ENCODE peak calls at places on chromosomes 1 and 21, in five cellular contexts. X is PC-9, E is OCI-LY7, P is H9, C is fibroblast of lung. L is an unnamed sample.

GRCh38 chr1:233032916-233033315 is 82.5 kb downstream of the NTPCR start:
- DNase-seq in P (no peak), E (no peak), C (no peak), X (no peak), L (no peak)

GRCh38 chr1:225519166-225519863 is 91.5 kb upstream of the LBR start:
- DNase-seq in E (no peak), C (peak), P (peak), X (no peak), L (no peak)

GRCh38 chr21:30981403-30981802 is 56.9 kb downstream of the KRTAP19-8 start:
- DNase-seq in C (no peak), X (no peak), P (no peak), E (no peak), L (no peak)

GRCh38 chr1:208929575-208929974 is 653.9 kb upstream of the CAMK1G start:
- DNase-seq in C (peak), E (no peak), X (no peak), P (no peak), L (peak)

GRCh38 chr1:220876511-220877347 is 2.5 kb upstream of the HLX start:
- DNase-seq in C (peak), E (no peak), X (no peak), P (peak), L (no peak)

GRCh38 chr1:159228554-159228953 is 23.9 kb downstream of the ACKR1 start:
- DNase-seq in X (no peak), C (no peak), P (no peak), E (no peak), L (no peak)

GRCh38 chr1:182357913-182358312 is 33.7 kb downstream of the GLUL start:
- DNase-seq in E (no peak), C (no peak), X (no peak), P (no peak), L (no peak)

GRCh38 chr1:224613486-224613885 is 2.6 kb upstream of the CNIH3 start:
- DNase-seq in X (no peak), P (no peak), C (no peak), E (no peak), L (no peak)

GRCh38 chr1:51535006-51535592 is 16.0 kb upstream of the EPS15 start:
- DNase-seq in X (peak), C (peak), P (peak), E (peak), L (no peak)

GRCh38 chr21:29704719-29705118 is 235.1 kb downstream of the GRIK1 start:
- DNase-seq in E (no peak), C (peak), P (no peak), X (no peak), L (no peak)

GRCh38 chr1:206769331-206769731 is 1.2 kb upstream of the IL19 start:
- DNase-seq in C (no peak), P (no peak), E (no peak), X (no peak), L (no peak)

GRCh38 chr1:44637590-44638411 is 36.5 kb downstream of the TMEM53 start:
- DNase-seq in X (no peak), E (no peak), C (no peak), P (no peak), L (no peak)

GRCh38 chr1:20594746-20595145 is 5.8 kb downstream of the CDA start:
- DNase-seq in P (no peak), C (no peak), X (no peak), E (no peak), L (no peak)

GRCh38 chr1:37794372-37795339 is 1.0 kb downstream of the MANEAL start:
- DNase-seq in P (no peak), X (no peak), C (no peak), E (no peak), L (no peak)

GRCh38 chr1:38265293-38266196 is 219.0 kb upstream of the POU3F1 start:
- DNase-seq in E (no peak), X (no peak), C (no peak), P (no peak), L (no peak)

GRCh38 chr1:209038316-209038715 is 545.2 kb upstream of the CAMK1G start:
- DNase-seq in X (no peak), P (no peak), E (no peak), C (no peak), L (peak)

GRCh38 chr1:16204634-16205332 is 7.7 kb downstream of the ARHGEF19 start:
- DNase-seq in X (no peak), E (peak), P (peak), C (no peak), L (no peak)

GRCh38 chr1:30262158-30262557 is 461.2 kb downstream of the MATN1 start:
- DNase-seq in P (no peak), E (no peak), X (no peak), C (no peak), L (no peak)

GRCh38 chr1:208177656-208178055 is 66.5 kb downstream of the PLXNA2 start:
- DNase-seq in P (peak), C (peak), X (no peak), E (no peak), L (no peak)

GRCh38 chr1:155250246-155250632 is 5.0 kb downstream of the ENTREP3 start:
- DNase-seq in X (no peak), E (no peak), P (no peak), C (no peak), L (no peak)

GRCh38 chr1:232143315-232143886 is 486.5 kb downstream of the SIPA1L2 start:
- DNase-seq in P (no peak), C (peak), X (no peak), E (no peak), L (no peak)

GRCh38 chr1:6124746-6125365 is 55.3 kb downstream of the CHD5 start:
- DNase-seq in C (no peak), X (no peak), E (no peak), P (no peak), L (no peak)

GRCh38 chr21:27275294-27275927 is 308.5 kb upstream of the ADAMTS5 start:
- DNase-seq in P (no peak), C (peak), E (no peak), X (no peak), L (no peak)

GRCh38 chr1:119440908-119441307 is 26.0 kb downstream of the HSD3B2 start:
- DNase-seq in E (no peak), P (peak), X (no peak), C (no peak), L (no peak)

GRCh38 chr21:25457946-25458345 is 149.3 kb downstream of the MRPL39 start:
- DNase-seq in E (no peak), P (no peak), X (no peak), C (no peak), L (no peak)

GRCh38 chr21:46060596-46061061 is 37.3 kb upstream of the COL6A2 start:
- DNase-seq in C (peak), X (peak), E (no peak), P (no peak), L (no peak)

GRCh38 chr1:32782086-32782485 is 35.1 kb downstream of the YARS1 start:
- DNase-seq in E (no peak), P (no peak), X (no peak), C (peak), L (no peak)

GRCh38 chr1:201753492-201753891 is 75.5 kb upstream of the IPO9 start:
- DNase-seq in C (peak), X (no peak), P (no peak), E (no peak), L (no peak)

GRCh38 chr1:10054465-10054864 is 21.7 kb downstream of the UBE4B start:
- DNase-seq in X (no peak), E (no peak), C (no peak), P (no peak), L (no peak)

GRCh38 chr1:23673086-23673813 is 18.4 kb upstream of the RPL11 start:
- DNase-seq in C (peak), E (no peak), P (peak), X (peak), L (peak)

GRCh38 chr1:58874757-58875755 is 91.2 kb upstream of the JUN start:
- DNase-seq in X (peak), C (peak), P (peak), E (no peak), L (no peak)

GRCh38 chr1:226199971-226200370 is 13.4 kb upstream of the ACBD3 start:
- DNase-seq in E (no peak), C (no peak), P (no peak), X (no peak), L (no peak)

GRCh38 chr1:33177996-33178540 is 3.8 kb downstream of the TRIM62 start:
- DNase-seq in X (no peak), C (no peak), E (no peak), P (no peak), L (no peak)

GRCh38 chr1:87202922-87203655 is 125.6 kb upstream of the LMO4 start:
- DNase-seq in E (no peak), X (no peak), P (no peak), C (no peak), L (no peak)

GRCh38 chr1:95067069-95067468 is 5.7 kb downstream of the ALG14 start:
- DNase-seq in C (no peak), P (no peak), E (no peak), X (no peak), L (no peak)

GRCh38 chr1:14543191-14543849 is 55.2 kb upstream of the KAZN start:
- DNase-seq in C (peak), X (no peak), P (no peak), E (no peak), L (no peak)

GRCh38 chr1:32993215-32993566 is 28.6 kb upstream of the RNF19B start:
- DNase-seq in P (no peak), C (no peak), X (no peak), E (peak), L (no peak)

GRCh38 chr1:53348491-53349368 is 20.9 kb upstream of the LRP8 start:
- DNase-seq in P (peak), C (no peak), X (no peak), E (no peak), L (no peak)

DNA sequence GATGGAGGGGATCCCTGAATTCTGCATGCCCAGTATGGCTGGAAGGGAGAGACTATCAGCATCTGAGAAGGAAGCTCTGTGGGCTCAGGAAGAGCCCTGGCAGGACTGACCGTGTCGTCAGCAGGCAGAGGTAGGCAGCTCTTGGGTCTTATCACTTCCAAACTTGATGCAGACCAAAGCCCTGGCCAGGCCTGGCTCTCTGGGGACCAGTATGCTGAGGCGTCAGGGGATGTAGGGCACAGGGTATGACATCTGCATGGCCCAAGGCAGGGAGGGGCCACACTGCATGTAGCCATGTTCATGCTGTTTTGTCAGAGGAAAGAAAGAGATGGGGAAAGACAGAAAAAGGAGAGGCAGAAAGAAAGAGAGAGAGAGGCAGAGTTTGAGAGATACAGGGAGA is 6.3 kb downstream of the FGR start:
- DNase-seq in E (no peak), C (no peak), P (no peak), X (no peak), L (no peak)
- H2AFZ ChIP-seq in E (peak), C (no peak), P (no peak), X (no peak), L (no peak)

DNA sequence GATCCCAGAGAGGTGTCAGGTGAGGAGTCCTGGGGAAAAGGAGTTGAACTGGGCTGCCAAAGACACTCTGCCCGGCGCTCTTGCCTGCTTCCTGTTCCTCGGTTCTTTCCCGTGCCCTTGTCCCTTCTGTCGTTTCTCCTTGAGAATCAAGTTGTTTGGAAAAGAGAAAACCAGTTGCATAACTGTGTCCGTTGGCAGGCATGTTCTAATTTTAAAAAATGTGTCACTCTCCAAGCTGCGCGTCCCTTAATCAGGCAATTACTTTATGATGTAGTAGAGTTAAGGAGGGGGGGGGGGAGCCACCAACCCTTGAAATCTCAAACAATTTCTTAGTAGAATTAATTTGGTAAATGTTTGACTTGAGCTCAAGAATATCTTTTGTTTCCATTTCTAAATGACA is 105.9 kb upstream of the IGSF21 start:
- DNase-seq in C (no peak), P (no peak), E (no peak), X (no peak), L (no peak)
- H2AFZ ChIP-seq in C (no peak), P (no peak), E (no peak), X (no peak), L (no peak)

DNA sequence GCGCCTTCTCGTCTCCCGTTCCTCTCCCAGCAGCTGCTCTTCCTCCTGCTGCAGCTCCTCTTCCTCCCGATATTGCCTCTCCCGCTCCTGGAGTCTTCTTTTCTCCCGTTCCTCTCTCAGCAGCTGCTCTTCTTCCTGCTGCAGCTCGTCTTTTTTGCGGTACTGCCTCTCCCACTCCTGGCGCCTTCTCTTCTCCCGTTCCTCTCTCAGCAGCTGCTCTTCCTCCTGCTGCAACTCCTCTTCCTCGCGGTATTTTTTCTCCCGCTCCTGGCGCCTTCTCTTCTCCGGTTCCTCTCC is 5.3 kb downstream of the TCHH start:
- DNase-seq in E (no peak), P (no peak), C (no peak), X (no peak), L (no peak)
- H2AFZ ChIP-seq in E (no peak), P (no peak), C (peak), X (peak), L (peak)

GRCh38 chr1:205312866-205313680 is 8.5 kb downstream of the NUAK2 start:
- DNase-seq in C (no peak), E (no peak), P (no peak), X (no peak), L (no peak)
- H2AFZ ChIP-seq in C (no peak), E (peak), P (no peak), X (no peak), L (no peak)

DNA sequence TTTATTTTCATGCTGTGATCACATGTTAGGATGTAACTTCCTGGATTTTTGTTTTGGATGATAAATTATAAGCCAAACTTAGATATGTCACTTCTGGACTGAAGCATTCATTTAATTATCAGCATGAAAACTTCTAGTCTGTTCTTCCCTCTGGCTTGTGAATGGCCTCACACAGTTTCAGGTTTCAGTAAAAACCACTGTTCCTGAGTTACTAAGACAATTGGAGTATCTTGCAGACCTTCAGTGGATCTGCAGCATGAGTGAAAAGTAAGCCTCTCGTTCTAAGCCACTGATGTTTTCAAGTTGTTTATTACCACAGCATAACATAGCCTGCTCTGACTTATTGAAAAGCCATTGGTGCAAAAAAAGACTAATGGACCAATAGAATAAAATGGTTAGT is 55.3 kb upstream of the RGS21 start:
- DNase-seq in X (no peak), C (peak), E (no peak), P (no peak), L (no peak)
- H2AFZ ChIP-seq in X (no peak), C (no peak), E (no peak), P (no peak), L (no peak)

GRCh38 chr1:101193733-101194169 is 43.1 kb upstream of the S1PR1 start:
- DNase-seq in E (no peak), X (peak), P (no peak), C (no peak), L (no peak)
- H2AFZ ChIP-seq in E (no peak), X (no peak), P (no peak), C (no peak), L (no peak)

GRCh38 chr1:107483949-107484348 is 343.1 kb downstream of the NTNG1 start:
- DNase-seq in E (no peak), C (no peak), X (no peak), P (no peak), L (no peak)

GRCh38 chr1:107491582-107491981 is 350.7 kb downstream of the NTNG1 start:
- DNase-seq in X (no peak), E (no peak), C (no peak), P (no peak), L (no peak)

GRCh38 chr1:107480548-107480947 is 339.7 kb downstream of the NTNG1 start:
- DNase-seq in E (peak), X (no peak), C (peak), P (no peak), L (no peak)

GRCh38 chr1:107486365-107486764 is 345.5 kb downstream of the NTNG1 start:
- DNase-seq in E (no peak), P (no peak), X (no peak), C (no peak), L (no peak)
- H2AFZ ChIP-seq in E (no peak), P (no peak), X (no peak), C (no peak), L (no peak)

GRCh38 chr1:162475539-162476185 is 22.0 kb upstream of the UHMK1 start:
- DNase-seq in X (no peak), P (peak), C (no peak), E (no peak), L (no peak)

GRCh38 chr1:162475089-162475488 is 22.5 kb upstream of the UHMK1 start:
- DNase-seq in P (no peak), E (no peak), C (no peak), X (no peak), L (no peak)

GRCh38 chr1:162470216-162470615 is 27.4 kb upstream of the UHMK1 start:
- DNase-seq in E (no peak), X (no peak), P (no peak), C (no peak), L (no peak)

GRCh38 chr1:162466797-162467196 is 30.8 kb upstream of the UHMK1 start:
- DNase-seq in P (no peak), X (no peak), E (no peak), C (no peak), L (no peak)

DNA sequence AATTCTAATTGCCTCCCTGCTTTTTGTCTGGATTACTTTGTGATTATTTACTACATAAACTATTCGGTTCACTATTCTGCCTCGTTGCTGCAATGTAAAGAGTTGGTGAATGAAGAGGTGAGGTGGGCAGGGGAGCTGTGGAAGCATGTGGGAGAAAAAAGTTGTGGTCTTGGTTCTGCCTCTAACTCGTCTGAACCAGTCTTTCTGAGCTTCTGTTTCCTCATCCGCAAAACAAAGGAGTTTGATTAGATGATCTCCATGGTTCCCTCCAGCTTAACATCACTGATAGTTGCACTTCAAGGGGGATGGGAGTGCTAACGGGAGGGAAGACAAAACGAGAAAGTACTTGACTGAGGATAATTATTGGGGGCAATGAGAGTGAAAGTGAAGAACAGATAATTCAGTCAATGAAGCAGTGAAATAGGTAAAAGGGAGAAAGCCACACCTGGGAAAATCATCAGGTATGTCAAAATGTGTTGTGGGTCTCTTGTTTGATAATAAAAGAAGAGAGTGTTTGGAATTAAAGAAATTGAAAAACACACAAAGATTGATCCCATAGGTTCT is 26.2 kb upstream of the UHMK1 start:
- DNase-seq in P (no peak), E (no peak), C (no peak), X (no peak), L (no peak)
- H2AFZ ChIP-seq in P (peak), E (no peak), C (no peak), X (no peak), L (no peak)